ENCODE peak calls at places on chromosome 22, in four cellular contexts. One of them, this sample, is unnamed.

GRCh38 chr22:38456272-38456837 is 1.4 kb upstream of the KCNJ4 start:
- DNase-seq in GM03348: no peak
- DNase-seq in HCT116: no peak
- DNase-seq in activated CD4-positive, alpha-beta T cell treated with anti-CD3 and anti-CD28 coated beads, Interleukin-2, amount 50 U/mL, for 4 hours: no peak
- DNase-seq in this sample: no peak

GRCh38 chr22:27668828-27669797 is 132.4 kb downstream of the MN1 start:
- DNase-seq in GM03348: no peak
- DNase-seq in activated CD4-positive, alpha-beta T cell treated with anti-CD3 and anti-CD28 coated beads, Interleukin-2, amount 50 U/mL, for 4 hours: no peak
- DNase-seq in HCT116: peak; percentile 58
- DNase-seq in this sample: no peak

GRCh38 chr22:46102752-46103151 is 47.6 kb upstream of the PPARA start:
- DNase-seq in GM03348: no peak
- DNase-seq in HCT116: no peak
- DNase-seq in activated CD4-positive, alpha-beta T cell treated with anti-CD3 and anti-CD28 coated beads, Interleukin-2, amount 50 U/mL, for 4 hours: no peak
- DNase-seq in this sample: no peak

GRCh38 chr22:25027959-25028840 is 75.7 kb downstream of the KIAA1671 start:
- DNase-seq in GM03348: peak; percentile 36
- DNase-seq in activated CD4-positive, alpha-beta T cell treated with anti-CD3 and anti-CD28 coated beads, Interleukin-2, amount 50 U/mL, for 4 hours: no peak
- DNase-seq in HCT116: no peak
- DNase-seq in this sample: no peak

GRCh38 chr22:39940757-39941305 is 19.4 kb upstream of the TMA7B start:
- DNase-seq in HCT116: no peak
- DNase-seq in GM03348: no peak
- DNase-seq in activated CD4-positive, alpha-beta T cell treated with anti-CD3 and anti-CD28 coated beads, Interleukin-2, amount 50 U/mL, for 4 hours: no peak
- DNase-seq in this sample: no peak

GRCh38 chr22:46349681-46350080 is 14.2 kb downstream of the TRMU start:
- DNase-seq in activated CD4-positive, alpha-beta T cell treated with anti-CD3 and anti-CD28 coated beads, Interleukin-2, amount 50 U/mL, for 4 hours: no peak
- DNase-seq in GM03348: no peak
- DNase-seq in HCT116: no peak
- DNase-seq in this sample: no peak

GRCh38 chr22:43345761-43346261 is 2.6 kb upstream of the SCUBE1 start:
- DNase-seq in HCT116: no peak
- DNase-seq in GM03348: no peak
- DNase-seq in activated CD4-positive, alpha-beta T cell treated with anti-CD3 and anti-CD28 coated beads, Interleukin-2, amount 50 U/mL, for 4 hours: no peak
- DNase-seq in this sample: no peak

GRCh38 chr22:24391836-24392217 is 35.6 kb upstream of the ADORA2A start:
- DNase-seq in GM03348: peak; percentile 79
- DNase-seq in activated CD4-positive, alpha-beta T cell treated with anti-CD3 and anti-CD28 coated beads, Interleukin-2, amount 50 U/mL, for 4 hours: no peak
- DNase-seq in HCT116: no peak
- DNase-seq in this sample: no peak

GRCh38 chr22:30250713-30251267 is 4.2 kb upstream of the LIF start:
- DNase-seq in GM03348: peak; percentile 73
- DNase-seq in activated CD4-positive, alpha-beta T cell treated with anti-CD3 and anti-CD28 coated beads, Interleukin-2, amount 50 U/mL, for 4 hours: no peak
- DNase-seq in HCT116: no peak
- DNase-seq in this sample: no peak

GRCh38 chr22:46592390-46592872 is 27.8 kb upstream of the GRAMD4 start:
- DNase-seq in GM03348: peak; percentile 83
- DNase-seq in HCT116: no peak
- DNase-seq in activated CD4-positive, alpha-beta T cell treated with anti-CD3 and anti-CD28 coated beads, Interleukin-2, amount 50 U/mL, for 4 hours: no peak
- DNase-seq in this sample: no peak

GRCh38 chr22:28976588-28976987 is 85.0 kb downstream of the C22orf31 start:
- DNase-seq in HCT116: peak; percentile 56
- DNase-seq in activated CD4-positive, alpha-beta T cell treated with anti-CD3 and anti-CD28 coated beads, Interleukin-2, amount 50 U/mL, for 4 hours: no peak
- DNase-seq in GM03348: peak; percentile 74
- DNase-seq in this sample: no peak

GRCh38 chr22:36544107-36544620 is 15.2 kb upstream of the EIF3D start:
- DNase-seq in activated CD4-positive, alpha-beta T cell treated with anti-CD3 and anti-CD28 coated beads, Interleukin-2, amount 50 U/mL, for 4 hours: no peak
- DNase-seq in GM03348: no peak
- DNase-seq in HCT116: no peak
- DNase-seq in this sample: no peak

GRCh38 chr22:35561796-35562526 is 21.3 kb downstream of the RASD2 start:
- DNase-seq in HCT116: peak; percentile 70
- DNase-seq in activated CD4-positive, alpha-beta T cell treated with anti-CD3 and anti-CD28 coated beads, Interleukin-2, amount 50 U/mL, for 4 hours: no peak
- DNase-seq in GM03348: peak; percentile 59
- DNase-seq in this sample: no peak

GRCh38 chr22:48152154-48152775 is 1389.8 kb downstream of the TBC1D22A start:
- DNase-seq in HCT116: no peak
- DNase-seq in activated CD4-positive, alpha-beta T cell treated with anti-CD3 and anti-CD28 coated beads, Interleukin-2, amount 50 U/mL, for 4 hours: no peak
- DNase-seq in GM03348: no peak
- DNase-seq in this sample: no peak

This sample was measured in activated T-helper 9 cell treated with anti-CD3 and anti-CD28 coated beads, Interleukin-2, amount 50 U/mL, for 16 hours.